ENCODE peak calls at places on chromosomes 11 and 22, in ten cellular contexts. X is chondrocyte, B is pancreas, I is adipocyte, Z is HTR-8/SVneo, R is naive B cell, A is Daoy, C is anterior cingulate cortex, W is kidney, F is putamen. G is an unnamed sample.
A peak's percentile ranks its signal among the peaks of the same experiment; 100 is the strongest.

GRCh38 chr11:2813141-2813908 is 72.2 kb downstream of the CDKN1C start:
- DNase-seq in F (peak; percentile 22), W (peak; percentile 81), Z (no peak), X (no peak), B (no peak), A (no peak), C (no peak), R (no peak), I (peak; percentile 29), G (peak; percentile 30)

GRCh38 chr11:113384551-113384950 is 3.0 kb upstream of the ANKK1 start:
- DNase-seq in X (no peak), C (no peak), R (no peak), F (no peak), Z (peak; percentile 83), B (no peak), A (peak; percentile 80), W (no peak), I (peak; percentile 83), G (no peak)

GRCh38 chr22:36221799-36222751 is 17.3 kb downstream of the APOL2 start:
- DNase-seq in A (peak; percentile 42), Z (peak; percentile 14), X (no peak), W (no peak), B (no peak), R (no peak), C (no peak), F (no peak), I (peak; percentile 23), G (peak; percentile 69)

GRCh38 chr11:88169481-88169880 is 5.8 kb downstream of the RAB38 start:
- DNase-seq in B (no peak), A (no peak), C (no peak), X (no peak), R (no peak), I (peak; percentile 37), F (no peak), W (no peak), Z (no peak), G (no peak)

GRCh38 chr22:29877620-29878019 is 5.4 kb upstream of the MTMR3 start:
- DNase-seq in W (no peak), F (no peak), A (peak; percentile 53), R (no peak), X (no peak), B (no peak), C (no peak), I (peak; percentile 64), Z (no peak), G (no peak)

GRCh38 chr22:30926706-30927105 is 41.9 kb downstream of the MORC2 start:
- DNase-seq in I (no peak), C (no peak), W (peak; percentile 26), A (no peak), R (no peak), F (no peak), X (no peak), B (no peak), Z (no peak), G (no peak)

GRCh38 chr11:125376117-125376516 is 119.9 kb downstream of the FEZ1 start:
- DNase-seq in R (no peak), B (peak; percentile 56), C (no peak), A (peak; percentile 22), Z (no peak), F (peak; percentile 68), W (no peak), I (no peak), X (no peak), G (no peak)

GRCh38 chr11:83350187-83350586 is 64.0 kb upstream of the CCDC90B start:
- DNase-seq in Z (no peak), W (no peak), C (no peak), A (no peak), X (no peak), R (no peak), B (no peak), I (no peak), F (no peak), G (no peak)

GRCh38 chr22:50542416-50542927 is 3.2 kb upstream of the KLHDC7B start:
- DNase-seq in F (no peak), Z (no peak), I (no peak), R (no peak), B (no peak), X (no peak), A (no peak), C (no peak), W (no peak), G (no peak)

GRCh38 chr11:127126956-127127355 is 126.4 kb upstream of the KIRREL3 start:
- DNase-seq in C (no peak), B (no peak), F (no peak), Z (no peak), A (no peak), W (no peak), R (no peak), I (no peak), X (no peak), G (no peak)

GRCh38 chr11:44949160-44950035 is 1.3 kb downstream of the TP53I11 start:
- DNase-seq in A (peak; percentile 28), I (peak; percentile 52), B (peak; percentile 42), R (peak; percentile 53), W (peak; percentile 83), Z (no peak), C (no peak), F (no peak), X (no peak), G (peak; percentile 61)

GRCh38 chr11:31655483-31655882 is 145.9 kb downstream of the ELP4 start:
- DNase-seq in I (peak; percentile 34), B (no peak), W (no peak), A (peak; percentile 67), R (no peak), C (no peak), Z (peak; percentile 2), X (no peak), F (no peak), G (no peak)

GRCh38 chr11:12695221-12695794 is 21.1 kb downstream of the TEAD1 start:
- DNase-seq in W (no peak), R (no peak), F (no peak), X (no peak), B (no peak), I (no peak), A (no peak), Z (no peak), C (no peak), G (no peak)

GRCh38 chr11:31790649-31791048 is 20.5 kb downstream of the PAX6 start:
- DNase-seq in I (no peak), X (no peak), R (no peak), Z (no peak), F (no peak), B (no peak), C (no peak), A (no peak), W (no peak), G (no peak)

GRCh38 chr11:119728226-119728626 is 774 bp downstream of the NECTIN1 start:
- DNase-seq in X (no peak), F (no peak), A (no peak), B (peak; percentile 37), R (no peak), I (no peak), C (no peak), W (no peak), Z (peak; percentile 22), G (no peak)

GRCh38 chr22:47626428-47627390 is 864.3 kb downstream of the TBC1D22A start:
- DNase-seq in Z (no peak), B (no peak), W (peak; percentile 53), I (no peak), R (no peak), C (no peak), A (no peak), F (no peak), X (no peak), G (no peak)

GRCh38 chr11:21472256-21472655 is 720.6 kb upstream of the ANO5 start:
- DNase-seq in I (no peak), Z (no peak), C (no peak), F (no peak), X (no peak), B (no peak), R (no peak), W (no peak), A (no peak), G (no peak)

GRCh38 chr11:74465291-74465708 is 2.0 kb downstream of the KCNE3 start:
- DNase-seq in X (no peak), W (no peak), B (no peak), C (no peak), Z (no peak), F (no peak), R (no peak), I (no peak), A (no peak), G (no peak)

GRCh38 chr11:99505831-99506230 is 485.1 kb downstream of the CNTN5 start:
- DNase-seq in C (no peak), W (no peak), R (no peak), F (no peak), A (no peak), B (no peak), I (no peak), Z (no peak), X (no peak), G (no peak)

GRCh38 chr11:33689089-33689488 is 11.5 kb downstream of the C11orf91 start:
- DNase-seq in I (no peak), A (peak; percentile 82), C (no peak), X (no peak), Z (no peak), R (no peak), B (no peak), F (no peak), W (no peak), G (no peak)

GRCh38 chr11:35275808-35276170 is 136.8 kb downstream of the CD44 start:
- DNase-seq in C (peak; percentile 65), B (no peak), X (no peak), W (no peak), Z (no peak), F (peak; percentile 31), A (no peak), R (no peak), I (peak; percentile 20), G (no peak)

GRCh38 chr11:134098566-134099184 is 29.8 kb downstream of the JAM3 start:
- DNase-seq in Z (no peak), B (no peak), X (no peak), A (no peak), W (no peak), C (no peak), F (no peak), I (no peak), R (no peak), G (no peak)

GRCh38 chr11:110524227-110524626 is 94.5 kb downstream of the FDX1 start:
- DNase-seq in Z (no peak), A (no peak), F (no peak), R (no peak), C (no peak), B (no peak), X (no peak), I (peak; percentile 71), W (no peak), G (no peak)

GRCh38 chr11:109772846-109773400 is 320.3 kb upstream of the ZC3H12C start:
- DNase-seq in Z (no peak), A (no peak), X (no peak), B (peak; percentile 8), W (no peak), F (no peak), I (no peak), C (no peak), R (no peak), G (no peak)

GRCh38 chr11:121451982-121452608 is at the start of gene SORL1:
- DNase-seq in R (peak; percentile 61), X (no peak), W (peak; percentile 92), Z (peak; percentile 65), F (peak; percentile 72), C (peak; percentile 79), B (peak; percentile 55), A (peak; percentile 81), I (peak; percentile 83), G (peak; percentile 86)

GRCh38 chr22:29628982-29629381 is 25.5 kb downstream of the NF2 start:
- DNase-seq in W (no peak), I (no peak), C (no peak), B (no peak), F (no peak), A (no peak), R (no peak), Z (no peak), X (no peak), G (no peak)

GRCh38 chr11:62546244-62546936 is at the start of gene AHNAK:
- DNase-seq in I (peak; percentile 91), F (no peak), R (peak; percentile 75), Z (no peak), W (peak; percentile 96), A (peak; percentile 72), X (peak; percentile 94), B (peak; percentile 69), C (peak; percentile 20), G (peak; percentile 90)

GRCh38 chr22:28002863-28003565 is 84.0 kb upstream of the PITPNB start:
- DNase-seq in W (no peak), C (no peak), X (no peak), A (no peak), R (no peak), Z (no peak), B (no peak), F (no peak), I (no peak), G (no peak)

G was measured in lower lobe of right lung.